ENCODE peak calls at places on chromosomes 2 and 18, in eight cellular contexts. D, O, K, G, R, N, B and M are unnamed samples. For H3K4me1, the result is how much of the 10 kb centered on the place peaks cover.

GRCh38 chr2:217835931-217836881 is 166.6 kb downstream of the TNS1 start:
- DNase-seq in D (no peak), O (no peak), K (peak), G (no peak), R (no peak), N (peak), B (peak), M (no peak)

GRCh38 chr18:2111456-2111855 is 459.8 kb downstream of the METTL4 start:
- DNase-seq in D (no peak), O (no peak), K (no peak), G (no peak), R (no peak), N (no peak), B (no peak), M (peak)

GRCh38 chr2:73283545-73284295 is 558 bp downstream of the FBXO41 start:
- DNase-seq in D (peak), O (no peak), K (no peak), G (no peak), R (no peak), N (peak), B (no peak), M (no peak)

GRCh38 chr2:147572622-147573021 is 272.2 kb upstream of the ACVR2A start:
- DNase-seq in D (no peak), O (no peak), K (no peak), G (no peak), R (no peak), N (no peak), B (no peak), M (no peak)

GRCh38 chr18:56986829-56987228 is 160.1 kb upstream of the BOD1L2 start:
- DNase-seq in D (no peak), O (no peak), K (no peak), G (no peak), R (no peak), N (no peak), B (no peak), M (no peak)

GRCh38 chr2:164771897-164772296 is 69.7 kb downstream of the COBLL1 start:
- DNase-seq in D (no peak), O (no peak), K (no peak), G (no peak), R (no peak), N (no peak), B (no peak), M (no peak)

GRCh38 chr2:127631184-127631996 is 14.6 kb upstream of the GPR17 start:
- DNase-seq in D (no peak), O (no peak), K (no peak), G (no peak), R (no peak), N (no peak), B (no peak), M (no peak)

GRCh38 chr2:158773121-158773520 is 22.0 kb upstream of the DAPL1 start:
- DNase-seq in D (no peak), O (no peak), K (no peak), G (no peak), R (no peak), N (no peak), B (peak), M (no peak)

GRCh38 chr18:48229445-48230052 is 179.6 kb downstream of the ZBTB7C start:
- DNase-seq in D (no peak), O (no peak), K (no peak), G (no peak), R (no peak), N (no peak), B (no peak), M (no peak)

GRCh38 chr2:145350011-145350410 is 830.1 kb upstream of the ZEB2 start:
- DNase-seq in D (no peak), O (no peak), K (no peak), G (no peak), R (no peak), N (no peak), B (peak), M (no peak)

GRCh38 chr18:57581301-57581934 is 5.1 kb downstream of the FECH start:
- DNase-seq in D (peak), O (no peak), K (no peak), G (no peak), R (no peak), N (no peak), B (no peak), M (no peak)

GRCh38 chr2:39511786-39512433 is 74.8 kb upstream of the MAP4K3 start:
- DNase-seq in D (peak), O (no peak), K (no peak), G (no peak), R (no peak), N (no peak), B (no peak), M (no peak)

GRCh38 chr2:55010915-55011314 is 39.3 kb downstream of the RTN4 start:
- DNase-seq in D (no peak), O (no peak), K (peak), G (no peak), R (no peak), N (peak), B (peak), M (no peak)

GRCh38 chr2:237122214-237122666 is 36.6 kb downstream of the COPS8 start:
- DNase-seq in D (peak), O (peak), K (no peak), G (peak), R (peak), N (peak), B (peak), M (peak)

GRCh38 chr2:207184768-207185167 is 19.0 kb upstream of the KLF7 start:
- DNase-seq in D (no peak), O (no peak), K (no peak), G (no peak), R (no peak), N (no peak), B (peak), M (no peak)

GRCh38 chr2:20182241-20182931 is 42.5 kb downstream of the SDC1 start:
- DNase-seq in D (no peak), O (peak), K (no peak), G (peak), R (no peak), N (peak), B (peak), M (peak)

GRCh38 chr2:20616341-20616871 is 34.5 kb downstream of the HS1BP3 start:
- DNase-seq in D (peak), O (no peak), K (no peak), G (peak), R (no peak), N (peak), B (no peak), M (no peak)

GRCh38 chr2:150286730-150287362 is 200.6 kb downstream of the RND3 start:
- DNase-seq in D (no peak), O (no peak), K (no peak), G (no peak), R (no peak), N (no peak), B (peak), M (no peak)

GRCh38 chr2:74743778-74744177 is 89.7 kb downstream of the SEMA4F start:
- DNase-seq in D (no peak), O (no peak), K (no peak), G (no peak), R (no peak), N (no peak), B (no peak), M (no peak)

GRCh38 chr2:122748552-122749011 is 993.1 kb downstream of the TSN start:
- DNase-seq in D (no peak), O (peak), K (no peak), G (no peak), R (no peak), N (no peak), B (no peak), M (no peak)
- H3K27ac ChIP-seq in D (no peak), O (no peak), K (no peak), G (no peak), R (no peak), N (no peak), B (no peak), M (no peak)

GRCh38 chr2:160223560-160223959 is 23.5 kb upstream of the ITGB6 start:
- DNase-seq in D (no peak), O (no peak), K (no peak), G (no peak), R (no peak), N (no peak), B (no peak), M (no peak)
- H3K4me1 ChIP-seq in D (under half), O (half or more), K (under half), G (under half), R (under half), N (under half), B (under half), M (half or more)

DNA sequence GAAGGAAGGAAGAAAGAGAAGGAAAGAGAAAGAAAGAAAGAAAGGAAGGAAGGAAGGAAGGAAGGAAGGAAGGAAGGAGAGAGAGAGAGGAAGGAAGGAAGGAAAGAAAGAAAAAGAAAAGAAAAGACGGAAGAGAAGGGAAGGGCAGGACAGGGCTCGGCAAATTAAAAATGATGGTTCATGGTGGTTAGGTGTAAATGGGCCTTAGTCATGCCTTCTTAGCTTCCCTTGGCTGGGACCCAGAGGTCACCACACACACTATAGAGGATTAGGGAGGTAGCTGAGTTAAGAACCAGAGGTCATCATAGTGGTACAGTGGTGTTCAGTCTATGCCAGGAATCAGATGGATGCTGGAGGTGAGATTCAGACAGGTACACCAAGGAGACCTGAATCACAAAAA is 9.3 kb upstream of the ATL2 start:
- DNase-seq in D (no peak), O (no peak), K (no peak), G (no peak), R (no peak), N (no peak), B (no peak), M (no peak)
- H3K27ac ChIP-seq in D (no peak), O (no peak), K (no peak), G (no peak), R (no peak), N (no peak), B (no peak), M (no peak)

GRCh38 chr18:7600528-7601248 is 33.6 kb downstream of the PTPRM start:
- DNase-seq in D (no peak), O (no peak), K (no peak), G (no peak), R (no peak), N (no peak), B (no peak), M (no peak)
- H3K4me1 ChIP-seq in D (under half), O (under half), K (under half), G (under half), R (under half), N (under half), B (under half), M (half or more)

GRCh38 chr2:64831134-64831976 is 157.8 kb upstream of the SLC1A4 start:
- DNase-seq in D (peak), O (peak), K (peak), G (peak), R (peak), N (peak), B (peak), M (peak)
- H3K27ac ChIP-seq in D (peak), O (peak), K (peak), G (peak), R (no peak), N (peak), B (peak), M (peak)